ENCODE peak calls at places on chromosome 3, in five cellular contexts. T is H9, N is IMR-90, R is H1, K is neuronal stem cell. G is an unnamed sample.

GRCh38 chr3:127777861-127778711 is 44.2 kb downstream of the MGLL start:
- DNase-seq in T (no peak), K (no peak), N (no peak), R (no peak), G (no peak)

GRCh38 chr3:40763812-40764211 is 239.1 kb downstream of the ZNF621 start:
- DNase-seq in K (no peak), T (no peak), N (no peak), R (no peak), G (no peak)

GRCh38 chr3:188976407-188976806 is 195.4 kb upstream of the TPRG1 start:
- DNase-seq in T (no peak), R (no peak), N (no peak), K (no peak), G (no peak)

GRCh38 chr3:10557783-10558373 is 52.5 kb upstream of the ATP2B2 start:
- DNase-seq in T (peak), N (peak), R (no peak), K (no peak), G (peak)

GRCh38 chr3:30333903-30334302 is 272.5 kb upstream of the TGFBR2 start:
- DNase-seq in K (no peak), N (peak), R (no peak), T (no peak), G (peak)

GRCh38 chr3:24965706-24966105 is 462.4 kb upstream of the RARB start:
- DNase-seq in K (no peak), R (no peak), N (no peak), T (no peak), G (peak)

GRCh38 chr3:48405343-48405881 is 24.5 kb downstream of the PLXNB1 start:
- DNase-seq in K (no peak), R (no peak), N (no peak), T (no peak), G (no peak)

GRCh38 chr3:126553284-126553811 is 5.4 kb downstream of the C3orf22 start:
- DNase-seq in K (no peak), R (no peak), N (no peak), T (peak), G (no peak)

GRCh38 chr3:65672876-65673815 is 365.6 kb downstream of the MAGI1 start:
- DNase-seq in K (peak), N (peak), T (peak), R (peak), G (peak)

DNA sequence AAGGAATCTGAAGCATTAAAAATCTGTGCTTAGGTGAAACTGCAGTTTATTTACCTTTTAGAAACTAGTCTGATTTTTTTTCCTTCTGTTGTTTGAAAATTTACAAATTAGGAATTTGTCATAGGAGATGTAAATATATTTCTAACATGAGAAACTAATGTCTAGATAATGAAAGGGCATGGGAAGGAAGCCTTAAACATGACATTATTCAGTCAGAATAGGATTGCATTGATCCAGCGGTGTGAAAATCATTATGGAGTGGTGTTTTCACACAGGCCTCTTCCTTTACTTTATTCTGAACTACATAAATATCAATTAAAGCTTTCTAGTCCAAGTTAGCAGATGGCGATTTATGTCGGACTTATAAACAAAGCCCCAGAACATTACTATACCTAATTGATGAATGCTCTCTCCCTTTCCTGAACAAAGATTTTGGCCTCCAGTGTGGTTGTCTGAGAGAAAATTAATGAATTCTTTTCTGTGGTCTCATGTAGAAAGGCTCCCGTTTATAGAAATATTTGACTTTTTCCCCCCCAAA is 37.9 kb downstream of the FNDC3B start:
- DNase-seq in T (no peak), N (no peak), K (no peak), R (no peak), G (no peak)
- H4K91ac ChIP-seq in T (no peak), N (no peak), K (no peak), R (no peak), G (no peak)

GRCh38 chr3:51502562-51502910 is 2.7 kb upstream of the DCAF1 start:
- DNase-seq in T (no peak), N (no peak), K (no peak), R (no peak), G (no peak)

GRCh38 chr3:51503007-51503406 is 3.2 kb upstream of the DCAF1 start:
- DNase-seq in T (no peak), R (no peak), N (no peak), K (no peak), G (no peak)

GRCh38 chr3:51501833-51502561 is 2.2 kb upstream of the DCAF1 start:
- DNase-seq in R (peak), T (peak), K (peak), N (peak), G (peak)

GRCh38 chr3:51500632-51501131 is 867 bp upstream of the DCAF1 start:
- DNase-seq in N (no peak), T (no peak), R (no peak), K (no peak), G (no peak)

GRCh38 chr3:51498871-51499790 is 684 bp downstream of the DCAF1 start:
- DNase-seq in K (peak), N (peak), T (peak), R (peak), G (peak)
- H3K27ac ChIP-seq in K (peak), N (peak), T (peak), R (peak), G (peak)

GRCh38 chr3:184911570-184911969 is 99.6 kb downstream of the VPS8 start:
- DNase-seq in T (peak), R (no peak), K (no peak), N (no peak), G (no peak)
- H4K8ac ChIP-seq in T (no peak), R (no peak), K (no peak), N (no peak), G (no peak)

GRCh38 chr3:52242039-52242438 is 3.1 kb upstream of the TWF2 start:
- DNase-seq in T (no peak), N (no peak), K (no peak), R (no peak), G (no peak)

GRCh38 chr3:52246264-52246620 is 683 bp downstream of the PPM1M start:
- DNase-seq in N (no peak), K (no peak), R (no peak), T (no peak), G (no peak)

GRCh38 chr3:52246728-52247454 is 1.3 kb downstream of the PPM1M start:
- DNase-seq in N (no peak), T (peak), K (no peak), R (no peak), G (no peak)

GRCh38 chr3:52245322-52246263 is at the start of gene PPM1M:
- DNase-seq in K (peak), T (peak), N (peak), R (no peak), G (no peak)

GRCh38 chr3:52244061-52244628 is 1.4 kb upstream of the PPM1M start:
- DNase-seq in N (peak), R (no peak), K (no peak), T (peak), G (peak)
- H4K91ac ChIP-seq in N (no peak), R (no peak), K (no peak), T (no peak), G (peak)

GRCh38 chr3:106355873-106356272 is 487.1 kb upstream of the CBLB start:
- DNase-seq in N (no peak), T (no peak), R (no peak), K (no peak), G (no peak)

GRCh38 chr3:106365061-106365691 is 496.4 kb upstream of the CBLB start:
- DNase-seq in R (no peak), N (no peak), K (no peak), T (no peak), G (no peak)

DNA sequence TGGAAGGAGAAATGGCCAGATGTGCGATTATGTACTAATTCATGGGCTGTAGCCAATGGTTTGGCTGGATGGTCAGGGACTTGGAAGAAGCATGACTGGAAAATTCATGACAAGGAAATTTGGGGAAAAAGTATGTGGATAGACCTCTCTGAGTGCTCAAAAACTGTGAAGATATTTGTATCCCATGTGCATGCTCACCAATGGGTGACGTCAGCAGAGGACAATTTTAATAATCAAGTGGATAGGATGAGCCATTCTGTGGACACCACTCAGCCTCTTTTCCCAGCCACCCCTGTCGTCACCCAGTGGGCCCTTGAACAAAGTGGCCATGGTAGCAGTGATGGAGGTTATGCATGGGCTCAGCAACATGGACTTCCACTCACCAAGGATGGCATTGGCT is 490.9 kb upstream of the CBLB start:
- DNase-seq in T (no peak), N (no peak), R (no peak), K (no peak), G (no peak)
- H3K27ac ChIP-seq in T (no peak), N (no peak), R (no peak), K (no peak), G (no peak)

G was measured in trophoblast cell.